ENCODE peak calls at places on chromosomes 13 and 19, in eight cellular contexts. S is cardiac muscle cell; L is effector memory CD4-positive, alpha-beta T cell; U is IMR-90; R is ovary; O is fibroblast of lung; P is prostate gland; V is DND-41. M is an unnamed sample.

GRCh38 chr19:43518051-43518450 is 8.9 kb downstream of the ETHE1 start:
- DNase-seq in S (no peak), L (no peak), U (no peak), R (no peak), O (no peak), P (no peak), V (no peak), M (no peak)

GRCh38 chr13:74574964-74575728 is 440.9 kb upstream of the KLF12 start:
- DNase-seq in S (no peak), L (no peak), U (no peak), R (no peak), O (no peak), P (no peak), V (no peak), M (peak; percentile 3)

GRCh38 chr13:109156181-109156935 is 526.9 kb downstream of the MYO16 start:
- DNase-seq in S (no peak), L (no peak), U (peak; percentile 86), R (no peak), O (peak; percentile 93), P (peak; percentile 9), V (no peak), M (no peak)

GRCh38 chr19:15154002-15154612 is 46.7 kb downstream of the NOTCH3 start:
- DNase-seq in S (peak; percentile 40), L (no peak), U (peak; percentile 53), R (no peak), O (peak; percentile 40), P (no peak), V (peak; percentile 71), M (no peak)

GRCh38 chr19:2469102-2469914 is 6.6 kb upstream of the GADD45B start:
- DNase-seq in S (no peak), L (no peak), U (peak; percentile 78), R (no peak), O (peak; percentile 87), P (no peak), V (peak; percentile 39), M (no peak)

GRCh38 chr13:44197791-44198770 is 175.5 kb upstream of the SERP2 start:
- DNase-seq in S (peak; percentile 36), L (no peak), U (peak; percentile 17), R (no peak), O (peak; percentile 57), P (no peak), V (no peak), M (no peak)

GRCh38 chr13:81048026-81048461 is 707.1 kb upstream of the SPRY2 start:
- DNase-seq in S (no peak), L (no peak), U (no peak), R (no peak), O (no peak), P (no peak), V (no peak), M (no peak)

GRCh38 chr13:100544866-100545683 is 43.5 kb downstream of the GGACT start:
- DNase-seq in S (no peak), L (no peak), U (no peak), R (no peak), O (no peak), P (peak; percentile 93), V (no peak), M (no peak)

GRCh38 chr13:28099396-28100148 is 804 bp downstream of the FLT3 start:
- DNase-seq in S (no peak), L (no peak), U (no peak), R (no peak), O (no peak), P (no peak), V (no peak), M (no peak)

DNA sequence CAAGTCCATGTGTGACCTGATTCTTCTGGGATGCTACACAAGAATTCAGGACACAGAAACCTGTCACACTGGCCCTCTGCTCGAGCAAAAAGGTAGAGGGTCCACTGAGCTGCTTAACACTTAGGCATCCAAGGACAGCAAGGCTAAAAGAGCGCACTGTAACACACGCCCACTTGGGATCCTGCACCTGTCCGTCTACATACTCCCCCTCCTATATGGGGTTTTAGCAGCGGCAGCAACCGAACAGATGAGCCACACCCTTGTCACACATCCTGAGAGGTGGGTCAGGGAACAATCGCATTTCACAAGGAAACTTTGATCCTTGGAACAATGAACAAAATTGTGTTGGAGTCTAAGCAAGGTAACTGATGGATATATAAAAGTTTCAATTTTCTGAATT is 51.5 kb upstream of the MIR17HG start:
- DNase-seq in S (no peak), L (no peak), U (no peak), R (no peak), O (no peak), P (no peak), V (no peak), M (no peak)
- H3K4me1 ChIP-seq in S (no peaks in the 10 kb centered on the region), L (no peaks in the 10 kb centered on the region), U (no peaks in the 10 kb centered on the region), R (no peaks in the 10 kb centered on the region), O (no peaks in the 10 kb centered on the region), P (no peaks in the 10 kb centered on the region), V (peaks cover 7% of the 10 kb centered on the region), M (no peaks in the 10 kb centered on the region)

GRCh38 chr19:10115392-10116084 is 4.0 kb downstream of the P2RY11 start:
- DNase-seq in S (no peak), L (no peak), U (no peak), R (no peak), O (no peak), P (no peak), V (no peak), M (peak; percentile 49)
- H3K27ac ChIP-seq in S (peak overlapping the region; percentile 23), L (no peak overlapping the region), U (no peak overlapping the region), R (no peak overlapping the region), O (no peak overlapping the region), P (no peak overlapping the region), V (no peak overlapping the region), M (no peak overlapping the region)

GRCh38 chr19:574658-575526 is 2.5 kb downstream of the BSG start:
- DNase-seq in S (peak; percentile 30), L (no peak), U (peak; percentile 59), R (peak; percentile 66), O (peak; percentile 67), P (no peak), V (no peak), M (no peak)
- H3K4me3 ChIP-seq in S (peak overlapping the region; percentile 10), L (no peak overlapping the region), U (peak overlapping the region; percentile 10), R (peak overlapping the region; percentile 28), O (peak overlapping the region; percentile 3), P (no peak overlapping the region), V (peak overlapping the region; percentile 40), M (no peak overlapping the region)

DNA sequence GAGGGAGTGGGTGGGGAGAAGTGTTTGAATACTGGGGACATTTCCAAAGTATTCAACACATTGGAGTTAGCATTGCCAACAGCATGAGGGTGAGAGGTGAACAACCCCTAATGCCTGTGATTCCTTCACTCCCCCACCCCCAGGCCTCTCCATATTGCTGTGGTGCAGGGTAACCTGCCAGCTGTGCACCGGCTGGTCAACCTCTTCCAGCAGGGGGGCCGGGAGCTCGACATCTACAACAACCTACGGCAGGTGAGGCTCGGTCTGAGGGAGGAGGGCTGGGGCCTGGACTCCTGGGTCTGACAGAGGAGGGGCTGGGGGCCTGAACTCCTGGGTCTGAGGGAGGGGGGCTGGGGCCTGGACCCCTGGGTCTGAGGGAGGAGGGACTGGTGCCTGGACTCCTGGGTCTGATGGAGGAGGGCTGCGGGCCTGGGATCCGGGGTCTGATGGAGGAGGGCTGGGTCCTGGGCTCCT is 7.6 kb downstream of the BCL3 start:
- DNase-seq in S (no peak), L (no peak), U (no peak), R (no peak), O (peak; percentile 42), P (no peak), V (no peak), M (no peak)
- H3K4me1 ChIP-seq in S (peaks cover 15% of the 10 kb centered on the region), L (peaks cover 49% of the 10 kb centered on the region), U (peaks cover 54% of the 10 kb centered on the region), R (peaks cover 26% of the 10 kb centered on the region), O (peaks cover 62% of the 10 kb centered on the region), P (peaks cover 38% of the 10 kb centered on the region), V (peaks cover 22% of the 10 kb centered on the region), M (peaks cover 54% of the 10 kb centered on the region)

DNA sequence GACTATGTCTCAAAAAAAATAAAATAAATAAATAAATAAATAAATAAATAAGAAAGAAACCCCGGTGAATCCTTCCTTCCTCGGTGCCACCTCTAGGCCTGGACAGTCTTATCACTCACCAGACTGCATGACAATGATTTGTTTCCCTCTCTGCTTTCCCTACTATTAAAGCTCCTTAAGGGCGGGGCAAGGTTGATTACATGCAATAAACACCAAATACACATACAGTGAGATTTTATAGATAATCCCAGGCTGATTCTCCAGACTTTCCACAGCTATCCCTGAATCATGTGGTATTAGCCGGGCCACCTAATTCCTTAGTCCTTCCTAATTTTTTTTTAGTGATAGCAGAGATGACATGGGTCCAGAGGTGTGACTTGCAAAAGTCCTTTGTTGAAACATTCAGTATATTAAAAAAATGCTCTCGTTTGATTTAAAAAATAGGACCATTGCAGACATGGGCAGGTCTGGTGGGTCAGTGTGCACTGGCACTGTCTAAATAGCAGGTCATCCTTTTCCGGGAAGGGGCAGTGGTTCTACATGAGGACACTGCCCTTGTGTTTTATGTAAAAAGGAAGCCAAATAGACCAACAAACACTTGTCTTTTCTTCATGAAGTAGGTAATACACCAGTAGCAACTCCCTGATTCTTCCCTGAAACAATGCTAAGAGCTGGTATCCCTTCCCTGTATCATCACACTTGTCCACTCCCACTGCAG is 14.5 kb downstream of the EBPL start:
- DNase-seq in S (no peak), L (no peak), U (no peak), R (no peak), O (no peak), P (no peak), V (no peak), M (no peak)
- H3K27ac ChIP-seq in S (no peak overlapping the region), L (no peak overlapping the region), U (no peak overlapping the region), R (no peak overlapping the region), O (no peak overlapping the region), P (no peak overlapping the region), V (no peak overlapping the region), M (no peak overlapping the region)

DNA sequence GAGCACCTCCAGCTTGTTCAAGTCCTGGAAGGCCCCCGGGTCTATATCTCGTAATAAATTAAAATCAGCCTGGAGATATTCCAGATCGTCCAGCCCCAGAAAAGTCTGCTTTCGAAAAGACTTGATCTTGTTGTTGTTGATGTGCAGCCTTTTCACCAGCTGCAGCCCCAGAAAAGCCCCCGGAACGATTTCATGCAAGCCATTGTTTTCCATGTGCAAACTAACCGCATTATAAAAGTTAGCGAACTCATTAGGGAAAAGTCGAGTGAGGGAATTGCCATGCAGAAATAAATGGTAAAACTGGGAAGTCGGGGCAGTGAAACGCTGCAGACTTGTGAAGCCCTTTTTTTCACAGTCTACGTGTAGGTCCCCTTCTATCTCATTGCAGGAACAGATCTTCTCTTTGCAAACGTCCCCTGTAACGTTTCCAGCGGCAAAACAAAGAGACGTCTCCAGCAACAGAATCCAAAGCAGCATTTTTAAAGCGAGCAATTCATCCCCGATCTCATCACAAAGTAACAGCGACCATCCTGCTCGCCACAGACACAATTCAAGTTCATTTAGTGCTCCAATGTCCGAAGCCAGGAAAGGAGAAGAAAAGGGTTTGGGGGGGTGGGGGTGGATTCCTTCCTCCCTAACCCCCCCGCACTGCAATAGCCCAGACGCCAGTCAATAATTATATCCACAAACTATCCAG is 1.1 kb downstream of the SLITRK1 start:
- DNase-seq in S (no peak), L (no peak), U (no peak), R (no peak), O (no peak), P (no peak), V (no peak), M (no peak)
- H3K4me3 ChIP-seq in S (peak overlapping the region; percentile 24), L (no peak overlapping the region), U (no peak overlapping the region), R (no peak overlapping the region), O (no peak overlapping the region), P (no peak overlapping the region), V (no peak overlapping the region), M (no peak overlapping the region)

M was measured in CD8-positive, alpha-beta memory T cell.